ENCODE peak calls at places on chromosomes 16 and 17, in nine cellular contexts. H, X, D, J, Q, S, A, Z and O are unnamed samples.

GRCh38 chr17:14448816-14449215 is 147.9 kb downstream of the HS3ST3B1 start:
- DNase-seq in H (no peak), X (no peak), D (no peak), J (no peak), Q (no peak), S (no peak), A (no peak), Z (no peak), O (no peak)

GRCh38 chr16:14077918-14078317 is 6.8 kb downstream of the MRTFB start:
- DNase-seq in H (no peak), X (no peak), D (no peak), J (no peak), Q (no peak), S (no peak), A (no peak), Z (no peak), O (no peak)

GRCh38 chr17:63445571-63446217 is 412 bp downstream of the CYB561 start:
- DNase-seq in H (no peak), X (peak; percentile 69), D (peak; percentile 56), J (no peak), Q (peak; percentile 66), S (no peak), A (peak; percentile 22), Z (no peak), O (no peak)

GRCh38 chr17:19857640-19858039 is 10.1 kb downstream of the ULK2 start:
- DNase-seq in H (no peak), X (no peak), D (no peak), J (no peak), Q (no peak), S (no peak), A (no peak), Z (no peak), O (no peak)

GRCh38 chr16:57824880-57825279 is 22.6 kb upstream of the KIFC3 start:
- DNase-seq in H (no peak), X (no peak), D (no peak), J (no peak), Q (peak; percentile 65), S (no peak), A (no peak), Z (peak; percentile 48), O (no peak)

GRCh38 chr16:26791166-26791565 is 275.6 kb upstream of the C16orf82 start:
- DNase-seq in H (no peak), X (no peak), D (no peak), J (no peak), Q (no peak), S (no peak), A (no peak), Z (no peak), O (no peak)

GRCh38 chr17:56596741-56597494 is 3.4 kb downstream of the NOG start:
- DNase-seq in H (no peak), X (no peak), D (no peak), J (no peak), Q (no peak), S (no peak), A (peak; percentile 46), Z (no peak), O (no peak)

GRCh38 chr16:61887903-61888302 is 148.3 kb downstream of the CDH8 start:
- DNase-seq in H (peak; percentile 24), X (no peak), D (no peak), J (no peak), Q (peak; percentile 25), S (no peak), A (no peak), Z (no peak), O (no peak)

GRCh38 chr16:85462405-85463227 is 150.5 kb upstream of the GSE1 start:
- DNase-seq in H (peak; percentile 83), X (peak; percentile 51), D (no peak), J (no peak), Q (no peak), S (no peak), A (no peak), Z (no peak), O (no peak)

GRCh38 chr16:30698816-30699614 is at the start of gene SRCAP:
- DNase-seq in H (peak; percentile 95), X (peak; percentile 87), D (peak; percentile 94), J (peak; percentile 90), Q (peak; percentile 78), S (peak; percentile 88), A (peak; percentile 64), Z (peak; percentile 95), O (peak; percentile 82)

GRCh38 chr16:66438536-66438935 is 11.4 kb downstream of the BEAN1 start:
- DNase-seq in H (no peak), X (no peak), D (no peak), J (no peak), Q (no peak), S (no peak), A (no peak), Z (no peak), O (no peak)

GRCh38 chr17:66612993-66613392 is 221.9 kb upstream of the CACNG5 start:
- DNase-seq in H (no peak), X (no peak), D (no peak), J (no peak), Q (no peak), S (no peak), A (no peak), Z (no peak), O (no peak)

GRCh38 chr17:67602974-67603373 is 114.8 kb upstream of the NOL11 start:
- DNase-seq in H (peak; percentile 62), X (peak; percentile 53), D (peak; percentile 22), J (no peak), Q (peak; percentile 75), S (peak; percentile 20), A (peak; percentile 39), Z (peak; percentile 46), O (peak; percentile 13)

GRCh38 chr17:59373879-59374495 is 42.5 kb downstream of the YPEL2 start:
- DNase-seq in H (no peak), X (no peak), D (no peak), J (peak; percentile 83), Q (no peak), S (no peak), A (no peak), Z (no peak), O (no peak)

GRCh38 chr17:31469959-31470358 is 78.5 kb downstream of the RAB11FIP4 start:
- DNase-seq in H (no peak), X (no peak), D (no peak), J (no peak), Q (no peak), S (no peak), A (no peak), Z (no peak), O (no peak)

GRCh38 chr17:79664925-79665738 is 54.3 kb upstream of the RBFOX3 start:
- DNase-seq in H (peak; percentile 85), X (peak; percentile 93), D (peak; percentile 55), J (peak; percentile 57), Q (peak; percentile 83), S (no peak), A (no peak), Z (no peak), O (no peak)

GRCh38 chr16:84826558-84826941 is 6.8 kb downstream of the CRISPLD2 start:
- DNase-seq in H (peak; percentile 53), X (peak; percentile 43), D (no peak), J (no peak), Q (no peak), S (no peak), A (no peak), Z (no peak), O (no peak)

GRCh38 chr17:21513012-21513570 is 136.9 kb downstream of the KCNJ12 start:
- DNase-seq in H (peak; percentile 87), X (peak; percentile 83), D (peak; percentile 80), J (peak; percentile 70), Q (peak; percentile 84), S (no peak), A (peak; percentile 47), Z (peak; percentile 94), O (peak; percentile 18)

GRCh38 chr17:2027528-2028233 is 2.3 kb upstream of the DPH1 start:
- DNase-seq in H (no peak), X (no peak), D (no peak), J (no peak), Q (no peak), S (no peak), A (no peak), Z (no peak), O (no peak)

GRCh38 chr16:85195271-85195647 is 83.0 kb upstream of the CIBAR2 start:
- DNase-seq in H (no peak), X (no peak), D (no peak), J (no peak), Q (no peak), S (no peak), A (no peak), Z (no peak), O (no peak)

GRCh38 chr16:70677499-70678120 is 8.2 kb downstream of the MTSS2 start:
- DNase-seq in H (no peak), X (no peak), D (no peak), J (no peak), Q (no peak), S (no peak), A (no peak), Z (peak; percentile 69), O (no peak)

GRCh38 chr16:77789085-77789611 is 784 bp downstream of the VAT1L start:
- DNase-seq in H (no peak), X (no peak), D (no peak), J (no peak), Q (no peak), S (no peak), A (no peak), Z (no peak), O (no peak)

GRCh38 chr17:50956750-50957523 is 90.8 kb upstream of the TOB1 start:
- DNase-seq in H (peak; percentile 69), X (peak; percentile 69), D (peak; percentile 73), J (peak; percentile 71), Q (peak; percentile 71), S (no peak), A (peak; percentile 33), Z (peak; percentile 86), O (peak; percentile 27)

GRCh38 chr17:10318540-10318939 is 54.3 kb downstream of the MYH13 start:
- DNase-seq in H (no peak), X (no peak), D (no peak), J (no peak), Q (no peak), S (no peak), A (no peak), Z (no peak), O (no peak)
- H3K9me3 ChIP-seq in H (no peaks in the 10 kb centered on the region), X (no peaks in the 10 kb centered on the region), D (no peaks in the 10 kb centered on the region), J (no peaks in the 10 kb centered on the region), Q (no peaks in the 10 kb centered on the region), S (no peaks in the 10 kb centered on the region), A (no peaks in the 10 kb centered on the region), Z (no peaks in the 10 kb centered on the region), O (no peaks in the 10 kb centered on the region)

GRCh38 chr16:3645504-3646347 is 8.8 kb upstream of the DNASE1 start:
- DNase-seq in H (peak; percentile 5), X (peak; percentile 17), D (no peak), J (no peak), Q (no peak), S (no peak), A (peak; percentile 68), Z (peak; percentile 47), O (no peak)
- H3K4me3 ChIP-seq in H (no peak overlapping the region), X (no peak overlapping the region), D (no peak overlapping the region), J (no peak overlapping the region), Q (no peak overlapping the region), S (no peak overlapping the region), A (no peak overlapping the region), Z (no peak overlapping the region), O (no peak overlapping the region)

GRCh38 chr16:35480988-35481387 is 2021.6 kb downstream of the TP53TG3F start:
- DNase-seq in H (no peak), X (no peak), D (no peak), J (no peak), Q (no peak), S (no peak), A (no peak), Z (no peak), O (no peak)
- H3K9me3 ChIP-seq in H (no peaks in the 10 kb centered on the region), X (peaks cover 38% of the 10 kb centered on the region), D (no peaks in the 10 kb centered on the region), J (no peaks in the 10 kb centered on the region), Q (no peaks in the 10 kb centered on the region), S (no peaks in the 10 kb centered on the region), A (no peaks in the 10 kb centered on the region), Z (peaks cover 3% of the 10 kb centered on the region), O (no peaks in the 10 kb centered on the region)

GRCh38 chr16:4743217-4743897 is 9.0 kb downstream of the DNAAF8 start:
- DNase-seq in H (no peak), X (no peak), D (peak; percentile 58), J (no peak), Q (no peak), S (no peak), A (no peak), Z (no peak), O (no peak)
- H3K4me3 ChIP-seq in H (no peak overlapping the region), X (peak overlapping the region; percentile 27), D (peak overlapping the region; percentile 32), J (no peak overlapping the region), Q (no peak overlapping the region), S (no peak overlapping the region), A (no peak overlapping the region), Z (no peak overlapping the region), O (no peak overlapping the region)